ENCODE peak calls at places on chromosomes 2 and 18, in six cellular contexts. One of them, this sample, is unnamed.

GRCh38 chr18:22524783-22525182 is 107.1 kb upstream of the CTAGE1 start:
- DNase-seq in NCI-H2081: no peak
- DNase-seq in NCI-H1092 treated with DMSO at 0.1 percent for 48 hours: no peak
- DNase-seq in kidney: no peak
- DNase-seq in activated gamma-delta T cell treated with Interleukin-2 at 50 U/mL for 16 hours: no peak
- DNase-seq in stomach: no peak
- DNase-seq in this sample: no peak

GRCh38 chr2:19914266-19914975 is 12.6 kb upstream of the TTC32 start:
- DNase-seq in NCI-H2081: no peak
- DNase-seq in NCI-H1092 treated with DMSO at 0.1 percent for 48 hours: no peak
- DNase-seq in kidney: no peak
- DNase-seq in activated gamma-delta T cell treated with Interleukin-2 at 50 U/mL for 16 hours: no peak
- DNase-seq in stomach: no peak
- DNase-seq in this sample: no peak

GRCh38 chr2:235856151-235856819 is 311.9 kb downstream of the GBX2 start:
- DNase-seq in NCI-H2081: no peak
- DNase-seq in NCI-H1092 treated with DMSO at 0.1 percent for 48 hours: no peak
- DNase-seq in kidney: no peak
- DNase-seq in activated gamma-delta T cell treated with Interleukin-2 at 50 U/mL for 16 hours: no peak
- DNase-seq in stomach: no peak
- DNase-seq in this sample: no peak

GRCh38 chr2:26590960-26591618 is 50.1 kb downstream of the CIB4 start:
- DNase-seq in NCI-H2081: no peak
- DNase-seq in NCI-H1092 treated with DMSO at 0.1 percent for 48 hours: no peak
- DNase-seq in kidney: peak
- DNase-seq in activated gamma-delta T cell treated with Interleukin-2 at 50 U/mL for 16 hours: no peak
- DNase-seq in stomach: no peak
- DNase-seq in this sample: no peak

GRCh38 chr2:240129731-240130392 is 6.2 kb downstream of the COPS9 start:
- DNase-seq in NCI-H2081: no peak
- DNase-seq in NCI-H1092 treated with DMSO at 0.1 percent for 48 hours: no peak
- DNase-seq in kidney: peak
- DNase-seq in activated gamma-delta T cell treated with Interleukin-2 at 50 U/mL for 16 hours: no peak
- DNase-seq in stomach: no peak
- DNase-seq in this sample: no peak

GRCh38 chr2:23135481-23136100 is 249.4 kb upstream of the KLHL29 start:
- DNase-seq in NCI-H2081: no peak
- DNase-seq in NCI-H1092 treated with DMSO at 0.1 percent for 48 hours: no peak
- DNase-seq in kidney: no peak
- DNase-seq in activated gamma-delta T cell treated with Interleukin-2 at 50 U/mL for 16 hours: no peak
- DNase-seq in stomach: no peak
- DNase-seq in this sample: peak

GRCh38 chr2:23452853-23453420 is 68.0 kb downstream of the KLHL29 start:
- DNase-seq in NCI-H2081: no peak
- DNase-seq in NCI-H1092 treated with DMSO at 0.1 percent for 48 hours: no peak
- DNase-seq in kidney: no peak
- DNase-seq in activated gamma-delta T cell treated with Interleukin-2 at 50 U/mL for 16 hours: no peak
- DNase-seq in stomach: no peak
- DNase-seq in this sample: no peak

GRCh38 chr18:58315739-58316215 is 271.8 kb downstream of the NEDD4L start:
- DNase-seq in NCI-H2081: no peak
- DNase-seq in NCI-H1092 treated with DMSO at 0.1 percent for 48 hours: no peak
- DNase-seq in kidney: no peak
- DNase-seq in activated gamma-delta T cell treated with Interleukin-2 at 50 U/mL for 16 hours: no peak
- DNase-seq in stomach: no peak
- DNase-seq in this sample: no peak

GRCh38 chr2:238697193-238698191 is 150.4 kb upstream of the TWIST2 start:
- DNase-seq in NCI-H2081: no peak
- DNase-seq in NCI-H1092 treated with DMSO at 0.1 percent for 48 hours: no peak
- DNase-seq in kidney: peak
- DNase-seq in activated gamma-delta T cell treated with Interleukin-2 at 50 U/mL for 16 hours: no peak
- DNase-seq in stomach: no peak
- DNase-seq in this sample: no peak

GRCh38 chr2:159086874-159087273 is 118.4 kb downstream of the TANC1 start:
- DNase-seq in NCI-H2081: no peak
- DNase-seq in NCI-H1092 treated with DMSO at 0.1 percent for 48 hours: no peak
- DNase-seq in kidney: no peak
- DNase-seq in activated gamma-delta T cell treated with Interleukin-2 at 50 U/mL for 16 hours: no peak
- DNase-seq in stomach: no peak
- DNase-seq in this sample: no peak

GRCh38 chr18:42028232-42028832 is 73.3 kb downstream of the PIK3C3 start:
- DNase-seq in NCI-H2081: peak
- DNase-seq in NCI-H1092 treated with DMSO at 0.1 percent for 48 hours: peak
- DNase-seq in kidney: no peak
- DNase-seq in activated gamma-delta T cell treated with Interleukin-2 at 50 U/mL for 16 hours: peak
- DNase-seq in stomach: no peak
- DNase-seq in this sample: no peak

GRCh38 chr2:98486374-98486981 is 41.8 kb downstream of the INPP4A start:
- DNase-seq in NCI-H2081: no peak
- DNase-seq in NCI-H1092 treated with DMSO at 0.1 percent for 48 hours: no peak
- DNase-seq in kidney: no peak
- DNase-seq in activated gamma-delta T cell treated with Interleukin-2 at 50 U/mL for 16 hours: no peak
- DNase-seq in stomach: no peak
- DNase-seq in this sample: no peak

GRCh38 chr2:62177392-62178026 is 18.4 kb upstream of the B3GNT2 start:
- DNase-seq in NCI-H2081: no peak
- DNase-seq in NCI-H1092 treated with DMSO at 0.1 percent for 48 hours: no peak
- DNase-seq in kidney: no peak
- DNase-seq in activated gamma-delta T cell treated with Interleukin-2 at 50 U/mL for 16 hours: no peak
- DNase-seq in stomach: no peak
- DNase-seq in this sample: no peak

GRCh38 chr18:31424383-31424988 is 23.1 kb upstream of the DSG3 start:
- DNase-seq in NCI-H2081: peak
- DNase-seq in NCI-H1092 treated with DMSO at 0.1 percent for 48 hours: no peak
- DNase-seq in kidney: no peak
- DNase-seq in activated gamma-delta T cell treated with Interleukin-2 at 50 U/mL for 16 hours: no peak
- DNase-seq in stomach: peak
- DNase-seq in this sample: no peak

GRCh38 chr2:45944075-45944474 is 292.6 kb downstream of the PRKCE start:
- DNase-seq in NCI-H2081: no peak
- DNase-seq in NCI-H1092 treated with DMSO at 0.1 percent for 48 hours: no peak
- DNase-seq in kidney: no peak
- DNase-seq in activated gamma-delta T cell treated with Interleukin-2 at 50 U/mL for 16 hours: no peak
- DNase-seq in stomach: no peak
- DNase-seq in this sample: no peak

GRCh38 chr2:172698041-172698863 is 37.4 kb upstream of the RAPGEF4 start:
- DNase-seq in NCI-H2081: no peak
- DNase-seq in NCI-H1092 treated with DMSO at 0.1 percent for 48 hours: no peak
- DNase-seq in kidney: no peak
- DNase-seq in activated gamma-delta T cell treated with Interleukin-2 at 50 U/mL for 16 hours: no peak
- DNase-seq in stomach: no peak
- DNase-seq in this sample: peak

GRCh38 chr2:102131564-102131963 is 11.0 kb upstream of the IL1R1 start:
- DNase-seq in NCI-H2081: no peak
- DNase-seq in NCI-H1092 treated with DMSO at 0.1 percent for 48 hours: no peak
- DNase-seq in kidney: no peak
- DNase-seq in activated gamma-delta T cell treated with Interleukin-2 at 50 U/mL for 16 hours: no peak
- DNase-seq in stomach: no peak
- DNase-seq in this sample: no peak

GRCh38 chr2:47062721-47063120 is 92.4 kb downstream of the STPG4 start:
- DNase-seq in NCI-H2081: no peak
- DNase-seq in NCI-H1092 treated with DMSO at 0.1 percent for 48 hours: no peak
- DNase-seq in kidney: no peak
- DNase-seq in activated gamma-delta T cell treated with Interleukin-2 at 50 U/mL for 16 hours: no peak
- DNase-seq in stomach: no peak
- DNase-seq in this sample: no peak

GRCh38 chr2:227414846-227415245 is 27.1 kb upstream of the SCYGR1 start:
- DNase-seq in NCI-H2081: no peak
- DNase-seq in NCI-H1092 treated with DMSO at 0.1 percent for 48 hours: no peak
- DNase-seq in kidney: no peak
- DNase-seq in activated gamma-delta T cell treated with Interleukin-2 at 50 U/mL for 16 hours: no peak
- DNase-seq in stomach: no peak
- DNase-seq in this sample: no peak

GRCh38 chr2:15939556-15939853 is 845 bp upstream of the MYCN start:
- DNase-seq in NCI-H2081: no peak
- DNase-seq in NCI-H1092 treated with DMSO at 0.1 percent for 48 hours: no peak
- DNase-seq in kidney: peak
- DNase-seq in activated gamma-delta T cell treated with Interleukin-2 at 50 U/mL for 16 hours: no peak
- DNase-seq in stomach: peak
- DNase-seq in this sample: no peak

This sample was measured in NCI-H446 treated with DMSO at 0.1 percent for 48 hours.